ENCODE peak calls at places on chromosomes 4 and X, in four cellular contexts. R is K562, L is H1, F is HepG2. Q is an unnamed sample.
A peak's percentile ranks its signal among the peaks of the same experiment; 100 is the strongest.

GRCh38 chr4:6546681-6547447 is 28.1 kb upstream of the MAN2B2 start:
- DNase-seq in R (peak; percentile 84), L (peak; percentile 39), F (peak; percentile 59), Q (peak; percentile 44)

GRCh38 chrX:76228499-76228898 is 55.6 kb downstream of the PBDC1 start:
- DNase-seq in R (no peak), L (no peak), F (no peak), Q (no peak)

GRCh38 chrX:25721564-25721963 is 416.6 kb upstream of the MAGEB18 start:
- DNase-seq in R (peak; percentile 8), L (no peak), F (peak; percentile 1), Q (peak; percentile 40)

GRCh38 chr4:83208371-83208770 is 76.2 kb downstream of the COQ2 start:
- DNase-seq in R (no peak), L (no peak), F (no peak), Q (no peak)

GRCh38 chr4:100008048-100008447 is 58.0 kb upstream of the H2AZ1 start:
- DNase-seq in R (no peak), L (no peak), F (no peak), Q (no peak)

GRCh38 chrX:70505451-70505841 is 60.8 kb downstream of the DLG3 start:
- DNase-seq in R (no peak), L (no peak), F (no peak), Q (no peak)

GRCh38 chrX:72045552-72046277 is 86.0 kb downstream of the RTL5 start:
- DNase-seq in R (no peak), L (peak; percentile 25), F (no peak), Q (peak; percentile 41)

GRCh38 chr4:151173751-151174325 is 74.4 kb downstream of the RPS3A start:
- DNase-seq in R (no peak), L (no peak), F (no peak), Q (no peak)

GRCh38 chr4:38759077-38759789 is 23.6 kb downstream of the TLR10 start:
- DNase-seq in R (peak; percentile 71), L (peak; percentile 15), F (peak; percentile 39), Q (peak; percentile 64)

GRCh38 chrX:118562574-118563164 is 67.1 kb downstream of the DOCK11 start:
- DNase-seq in R (peak; percentile 67), L (no peak), F (no peak), Q (no peak)

DNA sequence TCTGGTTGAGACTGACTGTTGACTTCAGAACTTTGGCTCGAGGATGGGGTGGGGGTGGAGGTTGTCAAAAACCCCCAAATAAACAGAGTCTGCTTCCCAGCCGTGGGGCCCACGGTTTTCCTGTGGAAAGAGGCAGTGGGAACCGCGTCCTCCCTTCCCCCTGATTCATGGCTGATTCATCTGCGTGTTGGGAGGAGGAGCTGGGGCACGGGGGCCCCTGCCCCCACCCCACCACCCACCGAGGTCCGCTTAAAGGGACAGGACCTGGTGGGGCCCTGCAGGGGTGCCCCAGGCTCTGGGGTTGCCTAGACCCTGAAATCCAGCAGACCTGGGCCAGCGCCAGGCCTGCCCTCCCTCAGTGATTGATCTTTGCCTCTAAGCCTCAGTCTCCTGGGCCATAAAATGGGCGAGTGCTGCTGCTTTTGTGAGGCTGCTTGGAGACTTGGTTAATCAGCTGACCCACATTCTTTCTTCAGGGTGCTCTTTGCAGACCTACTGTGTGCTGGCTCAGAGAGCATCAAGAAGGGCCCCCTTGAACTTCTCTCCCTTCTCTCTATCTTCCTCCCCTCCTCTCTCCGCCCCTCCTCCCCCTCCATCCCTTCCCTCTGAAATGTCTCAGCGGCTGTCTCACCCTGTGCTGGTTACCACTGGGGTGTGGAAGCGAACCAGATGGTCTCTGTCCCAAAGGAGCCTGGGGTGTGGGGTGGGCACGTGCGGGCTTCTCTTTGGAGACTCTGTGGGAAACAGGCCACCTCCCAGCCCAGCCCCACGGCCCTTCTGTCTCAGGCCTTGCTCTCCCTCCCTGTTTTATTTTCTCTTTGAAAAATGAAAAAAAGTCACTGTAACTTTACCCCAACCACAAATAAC is 9.1 kb downstream of the HTRA3 start:
- DNase-seq in R (no peak), L (no peak), F (no peak), Q (peak; percentile 85)
- TF ChIP-seq JUN in R (no peak), L (no peak), F (no peak), Q (no peak)

GRCh38 chr4:2837904-2838496 is 5.6 kb upstream of the ADD1 start:
- DNase-seq in R (no peak), L (no peak), F (no peak), Q (peak; percentile 79)

GRCh38 chr4:2839060-2839459 is 4.6 kb upstream of the ADD1 start:
- DNase-seq in R (no peak), L (no peak), F (no peak), Q (no peak)

GRCh38 chr4:2836391-2836859 is 7.2 kb upstream of the ADD1 start:
- DNase-seq in R (no peak), L (no peak), F (no peak), Q (no peak)

GRCh38 chr4:2835978-2836377 is 7.7 kb upstream of the ADD1 start:
- DNase-seq in R (no peak), L (no peak), F (no peak), Q (no peak)

GRCh38 chr4:2837110-2837903 is 6.3 kb upstream of the ADD1 start:
- DNase-seq in R (no peak), L (no peak), F (no peak), Q (no peak)
- H3K4me3 ChIP-seq in R (no peak overlapping the region), L (no peak overlapping the region), F (no peak overlapping the region), Q (no peak overlapping the region)

GRCh38 chr4:102342404-102343074 is 2.7 kb downstream of the SLC39A8 start:
- DNase-seq in R (peak; percentile 78), L (no peak), F (no peak), Q (no peak)

GRCh38 chr4:102345795-102346100 is 466 bp upstream of the SLC39A8 start:
- DNase-seq in R (no peak), L (no peak), F (no peak), Q (no peak)

GRCh38 chr4:102344955-102345794 is at the start of gene SLC39A8:
- DNase-seq in R (peak; percentile 94), L (peak; percentile 70), F (peak; percentile 41), Q (peak; percentile 79)

GRCh38 chr4:102343964-102344519 is 1.2 kb downstream of the SLC39A8 start:
- DNase-seq in R (peak; percentile 61), L (no peak), F (no peak), Q (no peak)

GRCh38 chr4:102344520-102344954 is 745 bp downstream of the SLC39A8 start:
- DNase-seq in R (peak; percentile 80), L (no peak), F (no peak), Q (peak; percentile 63)
- TF ChIP-seq EZH2 in R (no peak), L (peak; percentile 32), F (no peak), Q (no peak)

GRCh38 chrX:135707880-135708279 is 5.6 kb upstream of the CT45A1 start:
- DNase-seq in R (peak; percentile 82), L (peak; percentile 1), F (peak; percentile 31), Q (peak; percentile 7)
- TF ChIP-seq JUN in R (no peak), L (no peak), F (no peak), Q (no peak)

DNA sequence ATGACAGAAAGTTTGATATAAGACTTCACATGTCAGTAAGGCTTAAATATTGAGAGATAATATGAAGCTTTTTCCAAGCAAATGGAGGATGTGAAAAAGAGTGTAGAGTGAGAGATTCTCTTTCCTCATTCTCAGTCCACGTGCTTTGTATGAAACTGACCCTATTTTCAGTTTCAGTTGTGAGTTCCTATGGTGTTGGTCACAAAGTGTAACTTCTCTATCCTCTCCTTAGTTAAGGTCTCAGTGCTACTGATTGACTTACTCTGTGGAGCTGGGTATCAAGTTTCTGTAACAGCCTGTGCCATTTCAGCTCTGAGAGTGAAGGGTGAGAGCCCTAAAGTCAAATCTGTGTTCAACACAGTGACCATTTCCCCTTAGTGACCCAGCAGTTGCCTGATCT is 277.2 kb downstream of the EPHA5 start:
- DNase-seq in R (no peak), L (no peak), F (no peak), Q (no peak)
- H3K4me3 ChIP-seq in R (no peak overlapping the region), L (no peak overlapping the region), F (no peak overlapping the region), Q (no peak overlapping the region)

DNA sequence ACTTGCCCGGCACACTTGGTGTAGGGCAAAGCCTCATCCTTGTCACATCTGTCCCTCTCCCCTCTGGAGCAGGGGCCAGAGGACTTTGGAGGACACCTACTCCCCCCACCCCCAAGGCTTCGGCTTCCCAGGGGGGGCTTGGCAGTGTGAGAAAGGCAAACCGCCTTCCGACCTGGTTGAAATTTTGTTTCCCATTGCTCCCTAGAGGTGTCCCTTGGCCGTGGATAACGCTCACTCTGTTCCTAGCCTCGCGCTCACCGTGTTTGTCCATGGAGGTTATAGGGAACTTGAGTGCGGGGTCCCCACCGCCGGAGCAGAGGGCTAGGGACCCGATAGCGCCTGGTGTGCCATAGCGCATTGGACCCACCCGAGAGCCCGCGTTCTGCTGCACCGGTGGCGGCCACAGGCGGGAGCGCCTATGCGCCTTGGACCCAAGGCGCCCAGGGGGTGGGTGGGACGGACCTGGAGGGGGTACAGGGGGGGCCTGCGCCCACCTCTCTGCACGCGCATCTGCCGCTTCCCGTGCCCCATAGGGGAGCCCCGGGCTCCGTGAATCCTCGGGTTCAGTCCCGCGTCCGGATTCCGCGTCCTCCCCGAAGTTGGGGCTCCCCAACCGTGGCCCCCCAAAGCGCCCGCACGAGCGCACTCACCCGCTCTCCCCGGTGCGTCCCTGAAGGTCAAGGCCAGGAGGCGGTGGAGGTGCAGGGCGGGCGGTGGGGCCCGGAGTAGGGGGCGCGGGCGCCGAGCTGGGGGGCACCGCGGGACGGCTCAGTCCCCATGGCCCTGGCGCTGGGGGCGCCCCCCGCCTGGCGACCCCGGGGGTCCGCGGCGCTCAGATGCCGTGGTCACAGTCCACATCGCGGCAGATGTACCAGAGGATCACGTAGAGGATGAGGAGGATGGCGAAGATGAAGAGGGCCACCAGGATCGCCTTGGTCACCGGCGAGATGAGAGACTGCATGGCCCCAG is 82.7 kb upstream of the DHRSX start:
- DNase-seq in R (no peak), L (no peak), F (no peak), Q (no peak)
- TF ChIP-seq EZH2 in R (no peak), L (peak; percentile 43), F (no peak), Q (peak; percentile 82)

DNA sequence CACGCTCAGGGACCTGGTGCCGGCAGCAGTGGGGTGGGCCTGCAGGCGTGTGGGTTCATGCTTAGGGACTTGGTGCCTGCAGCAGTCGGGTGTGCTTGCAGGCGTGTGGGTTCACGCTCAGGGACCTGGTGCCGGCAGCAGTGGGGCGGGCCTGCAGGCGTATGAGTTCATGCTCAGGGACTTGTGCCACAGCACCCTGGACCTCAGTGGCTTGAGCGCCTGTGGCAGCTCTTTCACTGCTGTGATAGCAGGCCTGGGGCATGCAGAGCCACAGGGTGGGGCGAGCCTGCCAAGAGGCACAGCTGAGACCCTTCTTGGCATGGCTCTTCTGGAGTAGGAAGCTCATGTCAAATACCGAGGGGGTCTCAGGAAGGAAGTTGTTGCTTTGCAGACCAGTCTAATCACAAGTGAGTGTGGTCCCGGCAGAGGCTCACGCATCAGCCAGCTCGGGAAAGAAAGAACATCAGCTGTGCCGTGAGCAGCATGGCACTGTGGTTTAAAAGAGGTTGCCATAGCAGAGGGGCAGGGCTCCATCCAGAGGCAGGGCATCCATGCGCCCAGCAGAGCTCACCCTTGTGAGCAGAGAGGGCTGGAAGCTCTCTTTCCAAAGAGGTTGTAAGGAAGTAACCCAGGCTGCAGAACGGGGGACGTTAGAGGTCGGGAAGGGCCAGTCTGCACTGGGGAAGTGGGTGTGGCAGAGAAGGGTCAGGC is 21.0 kb downstream of the PIGG start:
- DNase-seq in R (no peak), L (no peak), F (no peak), Q (no peak)
- TF ChIP-seq JUN in R (no peak), L (no peak), F (no peak), Q (no peak)